ENCODE peak calls at places on chromosomes 6 and 20, in five cellular contexts. Z, D, O, J and Y are unnamed samples.

GRCh38 chr6:116447496-116448011 is 13.6 kb upstream of the CALHM6 start:
- DNase-seq in Z (peak), D (peak), O (peak), J (peak), Y (no peak)

GRCh38 chr20:12575352-12576095 is 433.2 kb upstream of the SPTLC3 start:
- DNase-seq in Z (peak), D (no peak), O (peak), J (no peak), Y (no peak)

GRCh38 chr6:35839019-35839418 is 33.9 kb downstream of the LHFPL5 start:
- DNase-seq in Z (no peak), D (no peak), O (no peak), J (no peak), Y (no peak)

GRCh38 chr6:150697515-150697914 is 97.8 kb downstream of the PLEKHG1 start:
- DNase-seq in Z (no peak), D (no peak), O (no peak), J (peak), Y (no peak)

GRCh38 chr20:41205313-41205712 is 68.0 kb downstream of the PLCG1 start:
- DNase-seq in Z (no peak), D (no peak), O (no peak), J (no peak), Y (no peak)

GRCh38 chr6:11538049-11538798 is 675 bp downstream of the TMEM170B start:
- DNase-seq in Z (peak), D (no peak), O (peak), J (peak), Y (peak)

GRCh38 chr6:89412071-89413005 is at the start of gene RRAGD:
- DNase-seq in Z (no peak), D (no peak), O (peak), J (peak), Y (no peak)

GRCh38 chr6:30781697-30782424 is 37.5 kb upstream of the IER3 start:
- DNase-seq in Z (peak), D (peak), O (peak), J (peak), Y (no peak)

GRCh38 chr6:56840467-56841371 is 114.2 kb upstream of the BEND6 start:
- DNase-seq in Z (peak), D (peak), O (peak), J (peak), Y (no peak)

GRCh38 chr6:149094934-149095341 is 222.6 kb upstream of the TAB2 start:
- DNase-seq in Z (peak), D (peak), O (no peak), J (peak), Y (no peak)

GRCh38 chr6:45590225-45590624 is 212.5 kb upstream of the SUPT3H start:
- DNase-seq in Z (peak), D (peak), O (peak), J (peak), Y (no peak)

GRCh38 chr6:142926494-142927273 is 18.3 kb downstream of the HIVEP2 start:
- DNase-seq in Z (peak), D (peak), O (peak), J (peak), Y (peak)

GRCh38 chr20:11118802-11119380 is 445.1 kb upstream of the JAG1 start:
- DNase-seq in Z (no peak), D (peak), O (no peak), J (no peak), Y (no peak)

GRCh38 chr20:31517373-31517772 is 3.1 kb downstream of the HM13 start:
- DNase-seq in Z (peak), D (peak), O (peak), J (peak), Y (no peak)

GRCh38 chr6:49892280-49892679 is 25.9 kb upstream of the CRISP1 start:
- DNase-seq in Z (no peak), D (no peak), O (no peak), J (no peak), Y (no peak)

GRCh38 chr6:136066005-136066404 is 184.1 kb downstream of the MTFR2 start:
- DNase-seq in Z (peak), D (peak), O (no peak), J (peak), Y (no peak)

GRCh38 chr20:58995461-58996225 is 11.4 kb downstream of the CTSZ start:
- DNase-seq in Z (no peak), D (no peak), O (no peak), J (no peak), Y (no peak)

GRCh38 chr6:33418690-33419291 is 884 bp upstream of the CUTA start:
- DNase-seq in Z (no peak), D (peak), O (peak), J (no peak), Y (no peak)

GRCh38 chr20:49935746-49936152 is 448 bp upstream of the RNF114 start:
- DNase-seq in Z (no peak), D (no peak), O (no peak), J (no peak), Y (no peak)

GRCh38 chr20:62581308-62581707 is 61.0 kb upstream of the SLCO4A1 start:
- DNase-seq in Z (no peak), D (no peak), O (no peak), J (no peak), Y (no peak)

GRCh38 chr6:79872986-79873385 is 74.4 kb downstream of the ELOVL4 start:
- DNase-seq in Z (peak), D (peak), O (peak), J (peak), Y (no peak)

GRCh38 chr20:9884666-9885065 is 45.8 kb upstream of the PAK5 start:
- DNase-seq in Z (no peak), D (peak), O (no peak), J (peak), Y (no peak)

GRCh38 chr20:35001596-35002362 is 46.1 kb downstream of the MYH7B start:
- DNase-seq in Z (no peak), D (no peak), O (no peak), J (peak), Y (no peak)

GRCh38 chr6:92989656-92990055 is 429.7 kb downstream of the EPHA7 start:
- DNase-seq in Z (peak), D (no peak), O (peak), J (no peak), Y (no peak)
- H3K9ac ChIP-seq in Z (no peak), D (no peak), O (no peak), J (no peak), Y (no peak)

DNA sequence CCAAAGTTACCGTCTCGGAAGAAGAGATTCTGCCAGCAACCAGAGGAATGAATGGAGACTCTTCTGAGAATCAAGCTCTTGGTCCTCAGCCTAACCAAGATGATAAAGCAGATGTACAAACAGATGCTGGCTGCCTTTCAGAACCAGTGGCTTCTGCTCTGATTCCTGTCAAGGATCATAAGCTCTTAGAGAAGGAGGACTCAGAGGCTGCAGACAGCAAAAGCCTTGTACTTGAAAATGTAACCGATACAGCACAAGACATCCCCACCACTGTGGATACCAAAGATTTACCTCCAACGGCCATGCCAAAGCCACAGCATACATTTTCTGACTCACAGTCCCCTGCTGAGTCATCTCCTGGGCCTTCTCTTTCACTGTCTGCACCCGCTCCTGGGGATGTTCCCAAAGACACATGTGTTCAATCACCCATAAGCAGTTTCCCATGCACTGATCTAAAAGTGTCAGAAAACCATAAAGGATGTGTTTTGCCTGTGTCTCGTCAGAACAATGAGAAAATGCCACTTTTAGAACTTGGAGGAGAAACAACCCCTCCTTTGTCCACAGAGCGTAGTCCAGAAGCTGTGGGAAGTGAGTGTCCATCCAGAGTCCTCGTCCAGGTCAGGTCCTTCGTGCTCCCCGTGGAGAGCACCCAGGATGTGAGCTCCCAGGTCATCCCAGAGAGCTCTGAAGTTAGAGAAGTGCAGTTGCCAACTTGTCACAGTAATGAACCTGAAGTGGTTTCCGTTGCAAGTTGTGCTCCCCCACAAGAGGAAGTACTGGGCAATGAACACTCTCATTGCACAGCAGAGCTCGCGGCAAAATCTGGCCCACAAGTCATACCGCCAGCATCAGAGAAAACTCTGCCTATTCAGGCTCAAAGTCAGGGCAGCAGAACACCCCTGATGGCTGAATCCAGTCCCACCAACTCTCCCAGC is 109.6 kb downstream of the RTN4IP1 start:
- DNase-seq in Z (peak), D (peak), O (peak), J (peak), Y (no peak)
- H3K9ac ChIP-seq in Z (no peak), D (peak), O (peak), J (peak), Y (no peak)

DNA sequence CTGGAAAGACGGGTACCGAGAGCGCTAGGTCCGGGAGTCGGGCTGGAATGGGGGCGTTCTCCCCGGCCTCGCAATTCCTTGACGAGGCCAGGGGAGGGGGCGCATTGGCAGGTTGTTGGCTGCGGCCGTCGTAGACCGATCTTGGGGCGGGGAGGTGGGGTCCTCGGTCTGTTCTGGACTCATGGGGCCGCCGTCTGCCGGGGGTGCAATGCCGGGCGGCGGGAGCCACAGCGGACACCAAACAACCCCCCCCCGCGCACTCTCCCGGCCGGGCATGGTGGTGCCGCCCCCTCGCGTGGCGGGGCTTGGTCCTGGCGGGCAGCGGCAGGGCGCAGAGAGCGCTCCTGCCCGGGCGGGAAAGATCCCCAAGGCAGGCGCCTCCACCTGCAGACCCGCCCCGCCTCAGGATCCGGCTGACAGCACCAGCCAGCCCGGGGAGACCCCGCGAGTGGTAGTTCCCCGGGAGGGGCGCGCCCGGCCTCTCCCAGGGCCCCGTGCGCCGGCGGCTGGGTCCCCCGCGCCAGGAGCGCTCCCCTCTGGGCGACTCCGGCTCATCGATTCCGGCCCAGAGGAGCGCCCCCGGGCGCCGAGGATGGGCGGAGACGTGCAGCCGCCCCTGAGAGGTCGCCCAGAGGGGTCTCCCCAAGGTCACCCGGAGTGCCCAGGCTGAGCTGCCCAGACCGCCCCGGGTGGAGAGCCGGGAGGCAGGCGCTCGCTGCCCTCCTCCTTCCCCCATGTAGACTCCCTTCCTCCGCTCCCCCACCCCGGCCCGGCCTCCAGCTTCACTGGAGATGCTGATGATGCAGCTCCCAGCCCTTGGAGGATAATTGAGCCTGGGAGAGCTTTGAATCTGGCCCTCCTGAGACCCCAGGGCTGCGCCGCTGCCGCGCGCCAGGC is 709 bp downstream of the PPP1R16B start:
- DNase-seq in Z (no peak), D (no peak), O (no peak), J (peak), Y (no peak)
- H3K9ac ChIP-seq in Z (no peak), D (no peak), O (no peak), J (no peak), Y (peak)

GRCh38 chr6:164098857-164099534 is 684.5 kb downstream of the QKI start:
- DNase-seq in Z (peak), D (no peak), O (peak), J (no peak), Y (no peak)
- H3K9ac ChIP-seq in Z (no peak), D (no peak), O (no peak), J (no peak), Y (no peak)

GRCh38 chr20:20734475-20734948 is 22.1 kb upstream of the RALGAPA2 start:
- DNase-seq in Z (no peak), D (no peak), O (no peak), J (no peak), Y (no peak)
- H3K9ac ChIP-seq in Z (no peak), D (no peak), O (no peak), J (no peak), Y (no peak)

DNA sequence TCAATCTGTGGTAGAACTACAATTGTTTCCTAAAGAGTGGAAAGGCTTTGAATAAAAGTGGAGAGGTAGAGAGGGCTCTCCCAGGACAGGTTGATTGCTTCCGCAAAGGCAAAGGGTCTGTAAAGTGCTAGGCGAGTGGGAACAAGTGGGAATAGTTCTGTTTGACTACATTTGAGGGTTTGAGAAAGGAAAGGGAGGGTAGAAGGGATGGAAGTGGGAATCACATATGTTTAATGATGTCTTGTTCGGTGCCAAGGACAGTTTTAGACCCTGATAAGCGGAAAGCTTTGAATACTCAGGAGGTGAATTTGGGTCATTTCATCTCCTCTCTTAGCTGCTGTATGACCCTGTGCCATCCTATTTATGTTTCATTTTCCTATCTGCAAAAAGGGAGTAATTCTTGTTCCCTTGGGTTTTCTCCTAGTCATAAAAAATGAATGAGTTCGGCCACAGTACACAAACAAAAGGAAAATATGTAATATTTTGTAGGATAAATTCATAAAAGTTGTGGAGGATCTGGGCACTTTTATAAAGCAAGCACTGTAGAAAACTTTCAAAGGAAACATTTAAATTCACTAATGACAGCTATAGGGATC is 1.7 kb upstream of the PIM1 start:
- DNase-seq in Z (no peak), D (no peak), O (no peak), J (no peak), Y (no peak)
- H3K9ac ChIP-seq in Z (no peak), D (no peak), O (peak), J (peak), Y (no peak)